ENCODE peak calls at places on chromosome 17, in nine cellular contexts. I is HCT116, M is lower leg skin, Z is tibial artery, V is ascending aorta, P is OCI-LY7, C is heart right ventricle, N is lower lobe of right lung, J is foreskin fibroblast. W is an unnamed sample.

GRCh38 chr17:18185832-18186231 is 2.2 kb downstream of the ALKBH5 start:
- DNase-seq in I (no peak), M (no peak), Z (no peak), V (no peak), P (no peak), C (no peak), N (no peak), J (no peak), W (no peak)

GRCh38 chr17:39096435-39097158 is 54.8 kb downstream of the PLXDC1 start:
- DNase-seq in I (no peak), M (no peak), Z (no peak), V (no peak), P (peak), C (no peak), N (no peak), J (no peak), W (no peak)

GRCh38 chr17:49987681-49988441 is 7.2 kb downstream of the DLX3 start:
- DNase-seq in I (no peak), M (no peak), Z (peak), V (no peak), P (no peak), C (no peak), N (no peak), J (no peak), W (no peak)

GRCh38 chr17:27239046-27239445 is 54.9 kb upstream of the WSB1 start:
- DNase-seq in I (no peak), M (no peak), Z (no peak), V (no peak), P (no peak), C (no peak), N (no peak), J (no peak), W (no peak)

GRCh38 chr17:55402374-55402773 is 19.3 kb downstream of the MMD start:
- DNase-seq in I (peak), M (no peak), Z (no peak), V (no peak), P (no peak), C (no peak), N (no peak), J (no peak), W (no peak)

GRCh38 chr17:35568561-35568960 is 7.9 kb upstream of the SLFN14 start:
- DNase-seq in I (no peak), M (no peak), Z (no peak), V (no peak), P (no peak), C (no peak), N (no peak), J (peak), W (no peak)

GRCh38 chr17:15409721-15410247 is 57.6 kb downstream of the CDRT4 start:
- DNase-seq in I (no peak), M (peak), Z (peak), V (peak), P (no peak), C (peak), N (no peak), J (peak), W (peak)

GRCh38 chr17:73166731-73167581 is 2.1 kb downstream of the SSTR2 start:
- DNase-seq in I (no peak), M (no peak), Z (no peak), V (no peak), P (no peak), C (no peak), N (no peak), J (peak), W (no peak)

GRCh38 chr17:50779747-50780363 is 12.5 kb upstream of the ANKRD40CL start:
- DNase-seq in I (no peak), M (no peak), Z (no peak), V (no peak), P (no peak), C (no peak), N (no peak), J (no peak), W (no peak)

GRCh38 chr17:83000738-83001137 is 78.7 kb upstream of the METRNL start:
- DNase-seq in I (no peak), M (no peak), Z (no peak), V (no peak), P (no peak), C (no peak), N (no peak), J (no peak), W (no peak)

GRCh38 chr17:4433515-4434031 is at the start of gene SPNS3:
- DNase-seq in I (no peak), M (no peak), Z (no peak), V (no peak), P (peak), C (no peak), N (no peak), J (no peak), W (no peak)

GRCh38 chr17:12623220-12623848 is 42.4 kb upstream of the MYOCD start:
- DNase-seq in I (no peak), M (no peak), Z (no peak), V (no peak), P (no peak), C (no peak), N (no peak), J (no peak), W (no peak)

GRCh38 chr17:73940511-73940910 is 263.0 kb upstream of the RPL38 start:
- DNase-seq in I (no peak), M (no peak), Z (no peak), V (no peak), P (no peak), C (no peak), N (no peak), J (no peak), W (no peak)

GRCh38 chr17:49456172-49456965 is 38.7 kb upstream of the NGFR start:
- DNase-seq in I (no peak), M (no peak), Z (no peak), V (no peak), P (no peak), C (no peak), N (no peak), J (peak), W (peak)

GRCh38 chr17:48973806-48974205 is 5.4 kb upstream of the GIP start:
- DNase-seq in I (no peak), M (no peak), Z (peak), V (no peak), P (no peak), C (no peak), N (no peak), J (no peak), W (no peak)

GRCh38 chr17:82978765-82979349 is 100.6 kb upstream of the METRNL start:
- DNase-seq in I (no peak), M (no peak), Z (no peak), V (no peak), P (no peak), C (no peak), N (peak), J (no peak), W (no peak)

GRCh38 chr17:19876524-19877161 is 8.9 kb upstream of the ULK2 start:
- DNase-seq in I (no peak), M (peak), Z (peak), V (peak), P (no peak), C (peak), N (peak), J (no peak), W (no peak)

GRCh38 chr17:9648521-9649110 is 3.3 kb downstream of the USP43 start:
- DNase-seq in I (no peak), M (no peak), Z (no peak), V (no peak), P (no peak), C (no peak), N (no peak), J (no peak), W (no peak)

GRCh38 chr17:17928422-17929386 is 43.5 kb downstream of the TOM1L2 start:
- DNase-seq in I (no peak), M (no peak), Z (peak), V (no peak), P (no peak), C (no peak), N (no peak), J (no peak), W (no peak)

GRCh38 chr17:73013816-73014663 is 78.4 kb downstream of the SLC39A11 start:
- DNase-seq in I (peak), M (no peak), Z (no peak), V (no peak), P (peak), C (no peak), N (no peak), J (peak), W (peak)

GRCh38 chr17:56808503-56808902 is 25.2 kb downstream of the C17orf67 start:
- DNase-seq in I (no peak), M (no peak), Z (no peak), V (no peak), P (no peak), C (no peak), N (no peak), J (no peak), W (no peak)

GRCh38 chr17:42518755-42519545 is 17.1 kb upstream of the NAGLU start:
- DNase-seq in I (no peak), M (peak), Z (peak), V (no peak), P (no peak), C (peak), N (no peak), J (no peak), W (no peak)

GRCh38 chr17:83203472-83204221 is 124.2 kb downstream of the METRNL start:
- DNase-seq in I (no peak), M (peak), Z (peak), V (peak), P (no peak), C (peak), N (peak), J (no peak), W (no peak)

GRCh38 chr17:63647065-63647725 is 25.0 kb downstream of the MAP3K3 start:
- DNase-seq in I (no peak), M (no peak), Z (no peak), V (no peak), P (no peak), C (no peak), N (no peak), J (no peak), W (peak)

GRCh38 chr17:2213291-2213960 is 90.2 kb downstream of the SMG6 start:
- DNase-seq in I (no peak), M (no peak), Z (no peak), V (peak), P (no peak), C (no peak), N (no peak), J (no peak), W (no peak)

GRCh38 chr17:12568358-12569251 is 97.1 kb upstream of the MYOCD start:
- DNase-seq in I (no peak), M (no peak), Z (no peak), V (no peak), P (no peak), C (no peak), N (no peak), J (no peak), W (no peak)

GRCh38 chr17:41335747-41336146 is 14.9 kb downstream of the KRT33A start:
- DNase-seq in I (no peak), M (no peak), Z (no peak), V (no peak), P (no peak), C (no peak), N (no peak), J (no peak), W (no peak)

GRCh38 chr17:77821114-77821513 is 137.4 kb upstream of the TNRC6C start:
- DNase-seq in I (no peak), M (no peak), Z (peak), V (no peak), P (peak), C (peak), N (peak), J (no peak), W (no peak)

GRCh38 chr17:71331754-71332153 is 789.1 kb upstream of the SOX9 start:
- DNase-seq in I (no peak), M (no peak), Z (no peak), V (no peak), P (no peak), C (no peak), N (no peak), J (no peak), W (no peak)

GRCh38 chr17:81200695-81201580 is 21.8 kb downstream of the CEP131 start:
- DNase-seq in I (peak), M (peak), Z (no peak), V (no peak), P (peak), C (no peak), N (peak), J (peak), W (peak)

GRCh38 chr17:20202141-20202574 is 193.0 kb downstream of the SPECC1 start:
- DNase-seq in I (no peak), M (no peak), Z (no peak), V (no peak), P (no peak), C (no peak), N (no peak), J (no peak), W (no peak)

GRCh38 chr17:7774037-7774659 is 56.6 kb downstream of the DNAH2 start:
- DNase-seq in I (no peak), M (no peak), Z (no peak), V (no peak), P (no peak), C (no peak), N (no peak), J (peak), W (no peak)

GRCh38 chr17:33785281-33785680 is 469.8 kb upstream of the CCL2 start:
- DNase-seq in I (no peak), M (no peak), Z (no peak), V (no peak), P (no peak), C (no peak), N (no peak), J (no peak), W (no peak)
- TF ChIP-seq CTCF in I (no peak), M (no peak), Z (no peak), V (no peak), P (no peak), C (no peak), N (no peak), J (no peak), W (no peak)

GRCh38 chr17:75491680-75492079 is 23.7 kb downstream of the CASKIN2 start:
- DNase-seq in I (no peak), M (no peak), Z (no peak), V (no peak), P (no peak), C (no peak), N (no peak), J (no peak), W (no peak)
- H3K4me3 ChIP-seq in I (no peak), M (no peak), Z (no peak), V (no peak), P (no peak), C (no peak), N (no peak), J (no peak), W (no peak)

GRCh38 chr17:65629234-65629690 is 67.8 kb upstream of the AXIN2 start:
- DNase-seq in I (no peak), M (no peak), Z (no peak), V (no peak), P (no peak), C (no peak), N (no peak), J (peak), W (no peak)

GRCh38 chr17:65633146-65633881 is 71.9 kb upstream of the AXIN2 start:
- DNase-seq in I (no peak), M (no peak), Z (no peak), V (no peak), P (no peak), C (no peak), N (no peak), J (no peak), W (no peak)

GRCh38 chr17:65627892-65628622 is 66.6 kb upstream of the AXIN2 start:
- DNase-seq in I (no peak), M (no peak), Z (no peak), V (peak), P (no peak), C (no peak), N (no peak), J (peak), W (peak)

GRCh38 chr17:65628637-65629036 is 67.2 kb upstream of the AXIN2 start:
- DNase-seq in I (no peak), M (no peak), Z (no peak), V (no peak), P (no peak), C (no peak), N (no peak), J (no peak), W (no peak)

GRCh38 chr17:65630502-65630901 is 69.1 kb upstream of the AXIN2 start:
- DNase-seq in I (no peak), M (no peak), Z (no peak), V (no peak), P (no peak), C (no peak), N (no peak), J (no peak), W (no peak)
- TF ChIP-seq CTCF in I (no peak), M (no peak), Z (no peak), V (no peak), P (no peak), C (no peak), N (no peak), J (no peak), W (no peak)

GRCh38 chr17:511833-512251 is 159.2 kb upstream of the RPH3AL start:
- DNase-seq in I (no peak), M (no peak), Z (no peak), V (no peak), P (no peak), C (no peak), N (no peak), J (peak), W (no peak)
- H3K4me3 ChIP-seq in I (no peak), M (no peak), Z (no peak), V (no peak), P (no peak), C (no peak), N (no peak), J (peak), W (no peak)

DNA sequence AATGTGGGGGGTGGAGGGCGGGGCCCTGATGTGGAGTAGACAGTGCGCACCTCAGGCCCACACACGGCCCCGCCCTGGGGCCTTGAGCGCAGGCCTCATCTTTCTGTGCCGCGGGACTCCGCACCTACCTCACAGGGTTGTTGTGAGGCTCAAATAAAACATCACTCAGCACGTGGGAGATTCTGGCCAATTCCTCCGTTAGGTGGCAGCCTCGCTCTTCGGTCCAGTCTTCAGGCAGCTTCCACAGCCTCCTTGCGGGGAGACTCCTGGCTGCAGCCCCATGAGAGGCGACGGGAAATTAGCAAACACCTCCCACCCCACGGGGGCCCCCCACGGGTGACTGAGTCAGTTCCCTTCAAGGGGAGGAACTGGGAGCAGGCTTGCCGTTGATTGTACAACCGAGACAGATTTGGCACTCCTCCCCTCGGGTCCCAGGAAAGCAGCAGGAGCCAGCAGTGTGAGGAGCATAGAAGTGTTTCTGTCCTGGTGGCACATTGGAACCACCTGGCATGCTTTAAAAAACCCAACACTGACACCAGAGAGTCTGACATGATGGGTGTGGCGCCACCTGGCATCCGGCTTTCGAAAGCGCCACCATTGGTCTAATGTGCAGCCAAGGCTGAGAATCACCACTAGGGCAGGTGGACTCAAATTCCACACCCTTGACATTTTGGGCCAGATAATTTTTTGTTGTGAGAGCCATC is 7.6 kb downstream of the MRM1 start:
- DNase-seq in I (peak), M (no peak), Z (no peak), V (no peak), P (peak), C (no peak), N (peak), J (peak), W (peak)
- TF ChIP-seq CTCF in I (peak), M (no peak), Z (no peak), V (peak), P (peak), C (peak), N (peak), J (peak), W (peak)

DNA sequence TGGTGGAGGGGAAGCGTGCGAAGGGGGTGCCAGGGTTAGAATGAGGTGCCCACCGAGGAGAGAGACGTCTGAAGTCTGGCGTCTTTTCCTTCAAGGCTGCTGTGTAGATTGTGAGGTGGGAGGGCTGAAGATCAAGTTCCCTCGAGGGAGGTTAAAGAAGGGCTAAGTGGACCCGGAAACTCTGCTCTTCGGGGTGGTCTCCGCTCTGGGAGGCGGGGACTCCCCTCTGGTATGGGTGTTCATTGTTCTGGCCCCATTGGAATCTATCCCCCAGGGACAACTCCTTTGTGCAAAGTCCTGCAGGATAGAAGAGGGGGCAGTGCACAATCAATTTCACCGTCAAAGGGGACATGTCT is 627 bp upstream of the RAB34 start:
- DNase-seq in I (no peak), M (no peak), Z (no peak), V (no peak), P (no peak), C (no peak), N (no peak), J (no peak), W (no peak)
- H3K4me3 ChIP-seq in I (no peak), M (no peak), Z (peak), V (peak), P (no peak), C (peak), N (peak), J (peak), W (peak)

GRCh38 chr17:76027159-76027839 is at the start of gene EVPL:
- DNase-seq in I (peak), M (peak), Z (no peak), V (no peak), P (no peak), C (no peak), N (peak), J (no peak), W (no peak)
- TF ChIP-seq CTCF in I (no peak), M (no peak), Z (no peak), V (no peak), P (no peak), C (no peak), N (no peak), J (no peak), W (no peak)

W was measured in astrocyte of the cerebellum.